ENCODE peak calls at places on chromosomes 1 and 21, in seven cellular contexts. Q is OCI-LY7; E is stomach; T is tibial artery; Z is fibroblast of lung; U is CD8-positive, alpha-beta T cell; N is mammary epithelial cell. P is an unnamed sample. For H3K4me1, the result is how much of the 10 kb centered on the place peaks cover.

GRCh38 chr1:200886590-200886989 is 8.1 kb upstream of the INAVA start:
- DNase-seq in Q (no peak), E (no peak), T (no peak), Z (no peak), U (no peak), N (no peak), P (no peak)

GRCh38 chr1:202588644-202589189 is 121.5 kb downstream of the SYT2 start:
- DNase-seq in Q (no peak), E (no peak), T (no peak), Z (no peak), U (no peak), N (no peak), P (peak)

GRCh38 chr1:197614916-197615692 is 160.2 kb downstream of the DENND1B start:
- DNase-seq in Q (peak), E (peak), T (no peak), Z (peak), U (no peak), N (peak), P (peak)

GRCh38 chr1:44249543-44249942 is 36.3 kb downstream of the DMAP1 start:
- DNase-seq in Q (no peak), E (no peak), T (no peak), Z (peak), U (no peak), N (no peak), P (peak)

GRCh38 chr1:40820911-40821693 is 37.5 kb downstream of the KCNQ4 start:
- DNase-seq in Q (no peak), E (no peak), T (no peak), Z (no peak), U (no peak), N (no peak), P (no peak)

GRCh38 chr1:240866724-240867123 is 254.8 kb upstream of the GREM2 start:
- DNase-seq in Q (no peak), E (no peak), T (no peak), Z (no peak), U (no peak), N (no peak), P (no peak)

GRCh38 chr1:84510668-84511067 is 4.3 kb upstream of the GNG5 start:
- DNase-seq in Q (no peak), E (no peak), T (no peak), Z (no peak), U (no peak), N (no peak), P (no peak)

GRCh38 chr1:205729945-205730610 is 19.9 kb downstream of the NUCKS1 start:
- DNase-seq in Q (no peak), E (no peak), T (no peak), Z (peak), U (no peak), N (no peak), P (no peak)

GRCh38 chr1:157219182-157219581 is 81.0 kb upstream of the ETV3 start:
- DNase-seq in Q (no peak), E (no peak), T (no peak), Z (no peak), U (no peak), N (no peak), P (no peak)

GRCh38 chr1:162672678-162673259 is 40.5 kb downstream of the DDR2 start:
- DNase-seq in Q (no peak), E (no peak), T (no peak), Z (peak), U (no peak), N (no peak), P (no peak)

GRCh38 chr1:163528710-163529348 is 207.1 kb downstream of the NUF2 start:
- DNase-seq in Q (peak), E (peak), T (no peak), Z (peak), U (no peak), N (peak), P (peak)

GRCh38 chr1:46394108-46394871 is at the start of gene FAAH:
- DNase-seq in Q (peak), E (peak), T (peak), Z (peak), U (no peak), N (peak), P (peak)

GRCh38 chr1:183353597-183353996 is 64.6 kb downstream of the NMNAT2 start:
- DNase-seq in Q (no peak), E (no peak), T (no peak), Z (no peak), U (no peak), N (no peak), P (no peak)

GRCh38 chr1:231104917-231105316 is 56.9 kb upstream of the TRIM67 start:
- DNase-seq in Q (no peak), E (no peak), T (no peak), Z (no peak), U (no peak), N (no peak), P (no peak)

GRCh38 chr1:199684686-199685273 is 342.7 kb upstream of the NR5A2 start:
- DNase-seq in Q (peak), E (no peak), T (no peak), Z (peak), U (no peak), N (peak), P (peak)

GRCh38 chr1:72623299-72623708 is 341.0 kb upstream of the NEGR1 start:
- DNase-seq in Q (peak), E (no peak), T (no peak), Z (peak), U (no peak), N (peak), P (peak)

GRCh38 chr1:222815367-222815765 is 527 bp downstream of the DISP1 start:
- DNase-seq in Q (no peak), E (no peak), T (no peak), Z (peak), U (peak), N (peak), P (peak)

GRCh38 chr1:207002731-207003146 is 29.8 kb downstream of the C1orf116 start:
- DNase-seq in Q (no peak), E (peak), T (no peak), Z (peak), U (no peak), N (peak), P (peak)

GRCh38 chr1:78833491-78833890 is 173.0 kb downstream of the ADGRL4 start:
- DNase-seq in Q (no peak), E (no peak), T (no peak), Z (peak), U (no peak), N (peak), P (no peak)

GRCh38 chr21:29470397-29470796 is 171.7 kb downstream of the BACH1 start:
- DNase-seq in Q (no peak), E (no peak), T (no peak), Z (peak), U (no peak), N (no peak), P (no peak)

GRCh38 chr1:1462318-1462966 is 9.1 kb upstream of the ATAD3B start:
- DNase-seq in Q (peak), E (no peak), T (no peak), Z (no peak), U (no peak), N (peak), P (peak)

GRCh38 chr1:234773936-234774677 is 164.1 kb upstream of the IRF2BP2 start:
- DNase-seq in Q (no peak), E (peak), T (no peak), Z (no peak), U (no peak), N (no peak), P (no peak)

GRCh38 chr21:21688877-21689276 is 690.7 kb downstream of the NCAM2 start:
- DNase-seq in Q (no peak), E (no peak), T (no peak), Z (peak), U (no peak), N (no peak), P (peak)

GRCh38 chr1:65177457-65177856 is 29.5 kb downstream of the AK4 start:
- DNase-seq in Q (no peak), E (no peak), T (no peak), Z (peak), U (no peak), N (peak), P (no peak)

DNA sequence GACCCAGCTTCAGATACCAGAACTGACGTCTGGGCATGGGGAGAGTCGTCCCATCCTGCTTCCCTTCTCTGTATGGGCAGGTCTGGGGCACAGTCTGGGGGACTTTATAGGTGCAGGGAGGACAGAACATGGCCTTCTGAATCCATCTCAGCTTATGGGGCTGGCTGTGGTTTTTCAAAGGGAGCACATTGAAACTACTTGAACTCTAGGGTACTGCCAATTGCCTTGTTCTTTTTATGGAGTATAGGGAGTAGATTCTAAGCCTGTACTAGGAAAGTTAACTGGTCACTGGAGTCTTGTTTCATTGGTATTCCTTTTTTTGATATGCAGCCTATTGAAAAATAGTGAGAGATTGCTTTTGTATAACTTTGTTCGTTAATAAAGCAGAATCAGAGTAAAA is 90.2 kb downstream of the ATP5PO start:
- DNase-seq in Q (no peak), E (no peak), T (no peak), Z (no peak), U (no peak), N (no peak), P (no peak)
- H3K4me1 ChIP-seq in Q (under half), E (under half), T (under half), Z (under half), U (under half), N (under half), P (under half)

GRCh38 chr1:96557336-96557735 is 164.2 kb upstream of the PTBP2 start:
- DNase-seq in Q (no peak), E (no peak), T (no peak), Z (peak), U (no peak), N (peak), P (peak)

GRCh38 chr1:96554364-96554763 is 167.2 kb upstream of the PTBP2 start:
- DNase-seq in Q (no peak), E (no peak), T (no peak), Z (no peak), U (no peak), N (no peak), P (no peak)

GRCh38 chr1:96559707-96560588 is 161.6 kb upstream of the PTBP2 start:
- DNase-seq in Q (no peak), E (no peak), T (no peak), Z (peak), U (no peak), N (peak), P (no peak)

GRCh38 chr1:96562094-96562493 is 159.5 kb upstream of the PTBP2 start:
- DNase-seq in Q (no peak), E (no peak), T (no peak), Z (no peak), U (no peak), N (no peak), P (no peak)

GRCh38 chr1:96559181-96559580 is 162.4 kb upstream of the PTBP2 start:
- DNase-seq in Q (no peak), E (no peak), T (no peak), Z (no peak), U (no peak), N (no peak), P (no peak)
- H3K4me3 ChIP-seq in Q (no peak), E (no peak), T (no peak), Z (no peak), U (no peak), N (no peak), P (no peak)

GRCh38 chr1:61341426-61341825 is 259.1 kb downstream of the NFIA start:
- DNase-seq in Q (no peak), E (no peak), T (no peak), Z (no peak), U (no peak), N (no peak), P (no peak)
- H3K4me1 ChIP-seq in Q (under half), E (under half), T (under half), Z (under half), U (under half), N (under half), P (under half)

GRCh38 chr1:204602871-204603542 is 82.5 kb downstream of the LRRN2 start:
- DNase-seq in Q (no peak), E (no peak), T (no peak), Z (no peak), U (no peak), N (no peak), P (no peak)

GRCh38 chr1:204600968-204601367 is 84.6 kb downstream of the LRRN2 start:
- DNase-seq in Q (no peak), E (no peak), T (no peak), Z (no peak), U (no peak), N (no peak), P (no peak)

GRCh38 chr1:204601979-204602653 is 83.4 kb downstream of the LRRN2 start:
- DNase-seq in Q (no peak), E (no peak), T (no peak), Z (no peak), U (no peak), N (no peak), P (no peak)

GRCh38 chr1:204607910-204608309 is 77.6 kb downstream of the LRRN2 start:
- DNase-seq in Q (no peak), E (no peak), T (no peak), Z (no peak), U (no peak), N (no peak), P (no peak)

DNA sequence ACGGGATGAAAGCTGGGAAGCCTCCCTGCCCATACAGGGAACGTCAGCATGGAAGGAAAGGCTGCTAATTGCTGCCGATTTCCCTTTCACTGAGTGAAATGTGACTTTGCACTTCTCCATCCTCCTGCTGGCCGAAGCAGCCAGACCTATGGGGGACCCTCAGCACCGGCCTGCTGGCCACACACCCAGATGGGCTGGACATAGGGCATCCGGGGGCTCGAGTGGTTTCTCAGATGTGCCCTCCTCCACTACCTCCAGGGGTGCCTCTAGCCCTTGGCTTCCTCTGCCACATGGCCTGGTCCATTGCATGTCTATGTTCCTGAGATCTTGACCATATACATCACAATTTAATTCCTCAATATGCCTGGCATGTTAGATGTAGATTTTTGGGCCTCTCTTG is 79.7 kb downstream of the LRRN2 start:
- DNase-seq in Q (no peak), E (no peak), T (no peak), Z (no peak), U (no peak), N (no peak), P (no peak)
- H3K4me3 ChIP-seq in Q (no peak), E (no peak), T (no peak), Z (no peak), U (no peak), N (no peak), P (no peak)